ENCODE peak calls at places on chromosomes 3 and 15, in six cellular contexts. One of them, this sample, is unnamed.

GRCh38 chr3:87727783-87728182 is 331.0 kb downstream of the CGGBP1 start:
- DNase-seq in astrocyte of the cerebellum: no peak
- DNase-seq in cardiac fibroblast: no peak
- DNase-seq in CD8-positive, alpha-beta T cell: no peak
- DNase-seq in IMR-90: no peak
- DNase-seq in lung: no peak
- DNase-seq in this sample: no peak

GRCh38 chr3:116524455-116524854 is 79.2 kb upstream of the LSAMP start:
- DNase-seq in CD8-positive, alpha-beta T cell: no peak
- DNase-seq in cardiac fibroblast: no peak
- DNase-seq in lung: no peak
- DNase-seq in IMR-90: peak
- DNase-seq in astrocyte of the cerebellum: no peak
- DNase-seq in this sample: peak

GRCh38 chr15:59762558-59762957 is 73.4 kb upstream of the BNIP2 start:
- DNase-seq in cardiac fibroblast: no peak
- DNase-seq in lung: no peak
- DNase-seq in CD8-positive, alpha-beta T cell: no peak
- DNase-seq in IMR-90: no peak
- DNase-seq in astrocyte of the cerebellum: no peak
- DNase-seq in this sample: no peak

GRCh38 chr3:6825527-6825926 is 35.4 kb upstream of the GRM7 start:
- DNase-seq in IMR-90: no peak
- DNase-seq in astrocyte of the cerebellum: no peak
- DNase-seq in lung: no peak
- DNase-seq in cardiac fibroblast: no peak
- DNase-seq in CD8-positive, alpha-beta T cell: no peak
- DNase-seq in this sample: no peak

GRCh38 chr15:91593081-91593480 is 260.4 kb upstream of the SLCO3A1 start:
- DNase-seq in astrocyte of the cerebellum: peak
- DNase-seq in IMR-90: peak
- DNase-seq in lung: no peak
- DNase-seq in CD8-positive, alpha-beta T cell: no peak
- DNase-seq in cardiac fibroblast: peak
- DNase-seq in this sample: peak

GRCh38 chr3:134065836-134066538 is 36.3 kb upstream of the SLCO2A1 start:
- DNase-seq in CD8-positive, alpha-beta T cell: no peak
- DNase-seq in IMR-90: no peak
- DNase-seq in cardiac fibroblast: no peak
- DNase-seq in astrocyte of the cerebellum: no peak
- DNase-seq in lung: peak
- DNase-seq in this sample: no peak

GRCh38 chr3:42247576-42248027 is 18.4 kb downstream of the CCK start:
- DNase-seq in astrocyte of the cerebellum: peak
- DNase-seq in lung: peak
- DNase-seq in cardiac fibroblast: peak
- DNase-seq in IMR-90: peak
- DNase-seq in CD8-positive, alpha-beta T cell: peak
- DNase-seq in this sample: peak

GRCh38 chr15:61047783-61048182 is 181.3 kb downstream of the RORA start:
- DNase-seq in astrocyte of the cerebellum: no peak
- DNase-seq in CD8-positive, alpha-beta T cell: no peak
- DNase-seq in cardiac fibroblast: peak
- DNase-seq in IMR-90: peak
- DNase-seq in lung: no peak
- DNase-seq in this sample: no peak

GRCh38 chr15:72953306-72953705 is 99.0 kb upstream of the NEO1 start:
- DNase-seq in CD8-positive, alpha-beta T cell: no peak
- DNase-seq in IMR-90: no peak
- DNase-seq in cardiac fibroblast: no peak
- DNase-seq in lung: no peak
- DNase-seq in astrocyte of the cerebellum: no peak
- DNase-seq in this sample: no peak

GRCh38 chr3:126512026-126512425 is 5.5 kb downstream of the UROC1 start:
- DNase-seq in astrocyte of the cerebellum: no peak
- DNase-seq in lung: no peak
- DNase-seq in cardiac fibroblast: no peak
- DNase-seq in IMR-90: no peak
- DNase-seq in CD8-positive, alpha-beta T cell: no peak
- DNase-seq in this sample: no peak

GRCh38 chr3:138186803-138187295 is 252 bp upstream of the ARMC8 start:
- DNase-seq in astrocyte of the cerebellum: peak
- DNase-seq in IMR-90: peak
- DNase-seq in lung: peak
- DNase-seq in cardiac fibroblast: peak
- DNase-seq in CD8-positive, alpha-beta T cell: peak
- DNase-seq in this sample: peak

GRCh38 chr15:34331809-34332208 is 5.8 kb downstream of the SLC12A6 start:
- DNase-seq in cardiac fibroblast: no peak
- DNase-seq in lung: no peak
- DNase-seq in IMR-90: no peak
- DNase-seq in astrocyte of the cerebellum: no peak
- DNase-seq in CD8-positive, alpha-beta T cell: no peak
- DNase-seq in this sample: no peak

DNA sequence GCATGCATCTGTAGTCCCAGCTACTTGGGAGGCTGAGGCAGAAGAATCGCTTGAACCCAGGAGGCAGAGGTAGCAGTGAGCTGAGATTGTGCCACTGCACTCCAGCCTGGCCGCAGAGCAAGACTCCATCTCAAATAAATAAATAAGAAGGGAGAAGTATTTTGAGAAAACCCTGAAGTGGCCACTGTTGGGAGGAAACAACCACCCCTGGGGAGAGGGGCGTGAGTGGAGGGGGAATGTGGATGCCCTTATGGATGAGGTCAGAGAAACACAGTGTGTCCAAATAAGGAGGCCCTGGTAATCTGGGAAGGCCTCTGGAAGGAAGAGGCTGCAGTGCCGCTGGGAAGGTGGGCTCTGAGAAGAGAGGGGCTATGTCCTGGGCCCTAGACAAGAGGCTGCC is 4.2 kb upstream of the CPLX3 start:
- DNase-seq in astrocyte of the cerebellum: no peak
- DNase-seq in CD8-positive, alpha-beta T cell: no peak
- DNase-seq in lung: no peak
- DNase-seq in IMR-90: no peak
- DNase-seq in cardiac fibroblast: no peak
- DNase-seq in this sample: no peak
- H3K4me3 ChIP-seq in astrocyte of the cerebellum: no peak
- H3K4me3 ChIP-seq in CD8-positive, alpha-beta T cell: no peak
- H3K4me3 ChIP-seq in lung: no peak
- H3K4me3 ChIP-seq in IMR-90: no peak
- H3K4me3 ChIP-seq in cardiac fibroblast: no peak
- H3K4me3 ChIP-seq in this sample: no peak

DNA sequence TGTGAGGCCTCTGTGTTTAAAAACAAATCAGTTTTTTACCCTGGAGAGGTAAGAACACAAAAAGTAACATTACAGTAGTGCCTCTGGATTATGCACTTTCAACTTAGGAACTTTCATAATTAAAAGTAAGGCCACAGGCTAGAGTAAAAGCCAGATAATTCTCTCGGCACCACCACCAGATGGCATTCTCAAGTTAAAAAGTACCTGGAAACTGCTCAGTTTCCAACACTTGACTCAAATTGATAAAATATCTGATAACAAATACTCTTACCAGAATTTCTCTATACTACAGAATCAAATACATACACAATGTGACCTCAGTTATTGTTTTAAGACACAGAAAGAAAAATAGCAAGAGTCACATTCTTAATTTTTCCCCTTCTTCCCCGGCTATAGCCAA is 19.9 kb downstream of the SPICE1 start:
- DNase-seq in astrocyte of the cerebellum: peak
- DNase-seq in lung: no peak
- DNase-seq in cardiac fibroblast: peak
- DNase-seq in CD8-positive, alpha-beta T cell: no peak
- DNase-seq in IMR-90: peak
- DNase-seq in this sample: peak
- TF ChIP-seq CTCF in astrocyte of the cerebellum: peak
- TF ChIP-seq CTCF in lung: no peak
- TF ChIP-seq CTCF in cardiac fibroblast: peak
- TF ChIP-seq CTCF in CD8-positive, alpha-beta T cell: peak
- TF ChIP-seq CTCF in IMR-90: peak
- TF ChIP-seq CTCF in this sample: peak

GRCh38 chr3:188266581-188267274 is 112.8 kb downstream of the LPP start:
- DNase-seq in astrocyte of the cerebellum: no peak
- DNase-seq in CD8-positive, alpha-beta T cell: no peak
- DNase-seq in IMR-90: peak
- DNase-seq in lung: peak
- DNase-seq in cardiac fibroblast: peak
- DNase-seq in this sample: peak

GRCh38 chr3:188262488-188262887 is 108.5 kb downstream of the LPP start:
- DNase-seq in CD8-positive, alpha-beta T cell: no peak
- DNase-seq in lung: no peak
- DNase-seq in cardiac fibroblast: no peak
- DNase-seq in astrocyte of the cerebellum: no peak
- DNase-seq in IMR-90: no peak
- DNase-seq in this sample: no peak

GRCh38 chr3:188267790-188268333 is 113.9 kb downstream of the LPP start:
- DNase-seq in lung: no peak
- DNase-seq in cardiac fibroblast: no peak
- DNase-seq in CD8-positive, alpha-beta T cell: no peak
- DNase-seq in astrocyte of the cerebellum: no peak
- DNase-seq in IMR-90: no peak
- DNase-seq in this sample: no peak

GRCh38 chr3:188262913-188263683 is 109.1 kb downstream of the LPP start:
- DNase-seq in cardiac fibroblast: peak
- DNase-seq in lung: no peak
- DNase-seq in CD8-positive, alpha-beta T cell: no peak
- DNase-seq in IMR-90: peak
- DNase-seq in astrocyte of the cerebellum: no peak
- DNase-seq in this sample: peak

GRCh38 chr3:188264231-188265213 is 110.6 kb downstream of the LPP start:
- DNase-seq in lung: no peak
- DNase-seq in cardiac fibroblast: peak
- DNase-seq in astrocyte of the cerebellum: no peak
- DNase-seq in IMR-90: peak
- DNase-seq in CD8-positive, alpha-beta T cell: no peak
- DNase-seq in this sample: peak
- H3K4me3 ChIP-seq in lung: no peak
- H3K4me3 ChIP-seq in cardiac fibroblast: no peak
- H3K4me3 ChIP-seq in astrocyte of the cerebellum: no peak
- H3K4me3 ChIP-seq in IMR-90: no peak
- H3K4me3 ChIP-seq in CD8-positive, alpha-beta T cell: no peak
- H3K4me3 ChIP-seq in this sample: peak

GRCh38 chr15:25056484-25057429 is 102.0 kb downstream of the SNRPN start:
- DNase-seq in astrocyte of the cerebellum: no peak
- DNase-seq in CD8-positive, alpha-beta T cell: no peak
- DNase-seq in cardiac fibroblast: no peak
- DNase-seq in lung: no peak
- DNase-seq in IMR-90: no peak
- DNase-seq in this sample: no peak
- TF ChIP-seq CTCF in astrocyte of the cerebellum: no peak
- TF ChIP-seq CTCF in CD8-positive, alpha-beta T cell: no peak
- TF ChIP-seq CTCF in cardiac fibroblast: peak
- TF ChIP-seq CTCF in lung: no peak
- TF ChIP-seq CTCF in IMR-90: no peak
- TF ChIP-seq CTCF in this sample: no peak

DNA sequence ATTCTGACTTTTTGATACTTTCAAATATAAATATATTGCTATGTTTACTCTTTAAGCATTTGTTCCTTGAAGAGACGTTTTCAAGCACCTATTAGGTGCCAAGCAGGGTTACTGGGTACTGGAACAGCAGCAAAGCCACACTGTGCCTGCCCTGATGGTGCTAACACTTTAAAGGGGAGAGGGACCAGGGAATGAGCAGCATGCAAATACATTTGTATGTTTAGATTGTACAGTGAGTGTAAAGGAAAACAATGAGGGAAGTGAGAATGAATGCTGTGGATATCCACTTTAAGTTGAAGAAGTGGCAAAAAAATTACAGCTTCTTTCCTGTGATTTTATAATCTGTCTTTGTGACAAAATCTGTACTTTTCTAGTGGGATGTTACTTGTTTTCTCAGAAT is 400.2 kb upstream of the ATP11B start:
- DNase-seq in cardiac fibroblast: no peak
- DNase-seq in CD8-positive, alpha-beta T cell: no peak
- DNase-seq in lung: no peak
- DNase-seq in IMR-90: no peak
- DNase-seq in astrocyte of the cerebellum: no peak
- DNase-seq in this sample: no peak
- H3K4me3 ChIP-seq in cardiac fibroblast: no peak
- H3K4me3 ChIP-seq in CD8-positive, alpha-beta T cell: no peak
- H3K4me3 ChIP-seq in lung: no peak
- H3K4me3 ChIP-seq in IMR-90: no peak
- H3K4me3 ChIP-seq in astrocyte of the cerebellum: no peak
- H3K4me3 ChIP-seq in this sample: no peak

GRCh38 chr3:99625237-99625622 is 13.2 kb upstream of the COL8A1 start:
- DNase-seq in astrocyte of the cerebellum: no peak
- DNase-seq in lung: no peak
- DNase-seq in IMR-90: no peak
- DNase-seq in cardiac fibroblast: no peak
- DNase-seq in CD8-positive, alpha-beta T cell: no peak
- DNase-seq in this sample: no peak

GRCh38 chr3:99624536-99625236 is 13.7 kb upstream of the COL8A1 start:
- DNase-seq in astrocyte of the cerebellum: no peak
- DNase-seq in CD8-positive, alpha-beta T cell: no peak
- DNase-seq in IMR-90: no peak
- DNase-seq in lung: no peak
- DNase-seq in cardiac fibroblast: no peak
- DNase-seq in this sample: no peak

GRCh38 chr3:99614768-99615167 is 23.6 kb upstream of the COL8A1 start:
- DNase-seq in cardiac fibroblast: no peak
- DNase-seq in IMR-90: no peak
- DNase-seq in lung: no peak
- DNase-seq in CD8-positive, alpha-beta T cell: no peak
- DNase-seq in astrocyte of the cerebellum: no peak
- DNase-seq in this sample: no peak

GRCh38 chr3:99620976-99621375 is 17.4 kb upstream of the COL8A1 start:
- DNase-seq in IMR-90: peak
- DNase-seq in astrocyte of the cerebellum: no peak
- DNase-seq in CD8-positive, alpha-beta T cell: no peak
- DNase-seq in cardiac fibroblast: no peak
- DNase-seq in lung: no peak
- DNase-seq in this sample: no peak

DNA sequence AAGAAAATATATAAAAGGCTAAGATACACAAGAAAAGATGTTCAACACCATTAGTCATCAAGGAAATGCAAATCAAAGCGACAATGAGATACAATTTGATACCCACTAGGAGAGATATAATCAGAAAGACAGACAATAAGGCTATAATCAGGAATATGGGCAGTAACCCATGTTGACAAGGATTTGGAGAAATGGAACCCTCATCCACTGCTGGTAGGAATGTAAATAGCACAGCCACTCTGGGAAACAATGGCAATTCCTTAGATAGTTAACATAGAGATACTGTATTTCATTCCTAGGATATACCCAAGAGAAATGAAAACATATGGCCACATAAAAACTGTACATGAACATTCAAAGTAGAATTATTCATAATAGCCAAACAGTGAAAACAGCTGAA is 18.3 kb upstream of the COL8A1 start:
- DNase-seq in cardiac fibroblast: peak
- DNase-seq in CD8-positive, alpha-beta T cell: no peak
- DNase-seq in lung: no peak
- DNase-seq in IMR-90: no peak
- DNase-seq in astrocyte of the cerebellum: no peak
- DNase-seq in this sample: no peak
- TF ChIP-seq CTCF in cardiac fibroblast: peak
- TF ChIP-seq CTCF in CD8-positive, alpha-beta T cell: no peak
- TF ChIP-seq CTCF in lung: no peak
- TF ChIP-seq CTCF in IMR-90: peak
- TF ChIP-seq CTCF in astrocyte of the cerebellum: no peak
- TF ChIP-seq CTCF in this sample: peak